ENCODE peak calls at places on chromosomes 11 and 22, in five cellular contexts. One of them, this sample, is unnamed.

GRCh38 chr11:12287374-12288211 is 89.8 kb upstream of the PARVA start:
- DNase-seq in HepG2: peak
- DNase-seq in SK-N-SH: peak
- DNase-seq in GM12878: no peak
- DNase-seq in HCT116: peak
- DNase-seq in this sample: peak

GRCh38 chr11:61153593-61154090 is 7.6 kb downstream of the VPS37C start:
- DNase-seq in SK-N-SH: no peak
- DNase-seq in HCT116: no peak
- DNase-seq in HepG2: no peak
- DNase-seq in GM12878: no peak
- DNase-seq in this sample: no peak

GRCh38 chr22:40410731-40411505 is 40.5 kb downstream of the SGSM3 start:
- DNase-seq in HCT116: no peak
- DNase-seq in HepG2: no peak
- DNase-seq in SK-N-SH: no peak
- DNase-seq in GM12878: no peak
- DNase-seq in this sample: no peak

GRCh38 chr22:43861529-43861928 is 784 bp downstream of the SULT4A1 start:
- DNase-seq in GM12878: no peak
- DNase-seq in HCT116: no peak
- DNase-seq in HepG2: no peak
- DNase-seq in SK-N-SH: peak
- DNase-seq in this sample: no peak

GRCh38 chr11:116715383-116715782 is 57.4 kb downstream of the BUD13 start:
- DNase-seq in HCT116: no peak
- DNase-seq in GM12878: no peak
- DNase-seq in HepG2: no peak
- DNase-seq in SK-N-SH: no peak
- DNase-seq in this sample: no peak

GRCh38 chr22:17774928-17775675 is 833 bp upstream of the BID start:
- DNase-seq in HepG2: no peak
- DNase-seq in SK-N-SH: no peak
- DNase-seq in GM12878: no peak
- DNase-seq in HCT116: no peak
- DNase-seq in this sample: no peak

GRCh38 chr11:112555491-112556364 is 295.1 kb upstream of the PLET1 start:
- DNase-seq in HCT116: peak
- DNase-seq in GM12878: no peak
- DNase-seq in HepG2: peak
- DNase-seq in SK-N-SH: peak
- DNase-seq in this sample: no peak

GRCh38 chr11:65384301-65384889 is 1.9 kb upstream of the SLC25A45 start:
- DNase-seq in GM12878: no peak
- DNase-seq in HCT116: no peak
- DNase-seq in HepG2: no peak
- DNase-seq in SK-N-SH: no peak
- DNase-seq in this sample: no peak

DNA sequence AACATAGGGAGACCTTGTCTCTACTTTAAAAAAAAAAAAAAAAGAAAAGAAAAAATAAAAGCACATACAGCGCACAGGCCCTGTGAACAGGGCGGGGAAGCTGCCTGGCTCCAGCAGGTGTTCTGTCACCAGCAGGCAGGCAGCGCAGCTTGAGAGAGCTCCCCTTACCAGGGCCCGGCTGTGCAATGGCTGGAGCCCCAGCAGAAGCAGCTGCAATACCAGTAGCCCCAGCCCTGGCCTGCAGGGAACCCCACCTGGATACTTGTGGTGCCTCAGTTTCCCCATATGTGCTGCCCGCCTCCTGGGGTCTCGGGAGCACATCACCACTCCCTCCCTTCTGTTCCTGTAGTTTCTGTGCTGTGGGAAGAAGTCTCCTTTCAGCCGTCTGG is 12.3 kb downstream of the TSPAN32 start:
- DNase-seq in SK-N-SH: no peak
- DNase-seq in GM12878: no peak
- DNase-seq in HepG2: no peak
- DNase-seq in HCT116: no peak
- DNase-seq in this sample: no peak
- TF ChIP-seq JUND in SK-N-SH: no peak
- TF ChIP-seq JUND in GM12878: no peak
- TF ChIP-seq JUND in HepG2: no peak
- TF ChIP-seq JUND in HCT116: no peak
- TF ChIP-seq JUND in this sample: no peak

DNA sequence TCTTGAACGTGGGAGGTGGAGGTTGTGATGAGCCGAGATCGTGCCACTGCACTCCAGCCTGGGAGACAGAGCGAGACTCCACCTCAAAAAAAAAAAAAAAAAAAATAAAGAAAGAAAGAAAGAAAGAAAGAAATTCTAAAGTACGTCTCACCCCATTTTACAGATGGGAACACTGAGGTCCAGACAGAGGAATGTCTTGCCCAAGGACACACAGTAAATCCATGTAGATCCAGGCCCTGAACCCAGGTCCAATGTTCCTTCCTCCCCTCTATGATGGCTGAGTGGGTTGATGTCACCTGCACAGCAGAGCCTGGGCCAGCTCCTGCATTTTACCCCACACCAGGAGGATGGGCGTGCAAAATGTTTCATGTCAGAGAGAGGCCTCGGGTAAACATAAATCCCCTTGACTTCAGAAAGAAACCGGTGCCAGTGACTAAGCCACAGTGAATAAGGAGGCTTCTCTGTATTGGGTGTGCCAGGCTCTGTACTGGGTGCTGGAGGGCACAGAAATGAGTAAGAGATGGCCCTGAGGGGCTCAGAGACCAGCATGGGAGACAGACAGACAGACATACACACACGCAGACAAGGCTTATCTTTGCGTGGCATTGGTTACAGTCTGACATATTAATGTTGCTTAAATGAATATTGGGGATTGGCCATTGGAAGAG is 105.2 kb downstream of the MIAT start:
- DNase-seq in HCT116: no peak
- DNase-seq in HepG2: no peak
- DNase-seq in GM12878: no peak
- DNase-seq in SK-N-SH: no peak
- DNase-seq in this sample: no peak
- TF ChIP-seq JUND in HCT116: no peak
- TF ChIP-seq JUND in HepG2: no peak
- TF ChIP-seq JUND in GM12878: no peak
- TF ChIP-seq JUND in SK-N-SH: no peak
- TF ChIP-seq JUND in this sample: no peak

GRCh38 chr11:88206746-88207145 is 31.5 kb upstream of the RAB38 start:
- DNase-seq in HCT116: no peak
- DNase-seq in HepG2: no peak
- DNase-seq in SK-N-SH: no peak
- DNase-seq in GM12878: no peak
- DNase-seq in this sample: no peak
- TF ChIP-seq JUND in HCT116: no peak
- TF ChIP-seq JUND in HepG2: no peak
- TF ChIP-seq JUND in SK-N-SH: no peak
- TF ChIP-seq JUND in GM12878: no peak
- TF ChIP-seq JUND in this sample: no peak

GRCh38 chr11:132535830-132536229 is 996.5 kb downstream of the OPCML start:
- DNase-seq in HCT116: no peak
- DNase-seq in GM12878: no peak
- DNase-seq in SK-N-SH: no peak
- DNase-seq in HepG2: no peak
- DNase-seq in this sample: no peak

GRCh38 chr11:132531921-132532320 is 1000.4 kb downstream of the OPCML start:
- DNase-seq in SK-N-SH: no peak
- DNase-seq in GM12878: no peak
- DNase-seq in HCT116: no peak
- DNase-seq in HepG2: no peak
- DNase-seq in this sample: no peak
- TF ChIP-seq JUND in SK-N-SH: no peak
- TF ChIP-seq JUND in GM12878: no peak
- TF ChIP-seq JUND in HCT116: no peak
- TF ChIP-seq JUND in HepG2: no peak
- TF ChIP-seq JUND in this sample: no peak